ENCODE peak calls at places on chromosomes 13 and 19, in nine cellular contexts. Z is astrocyte of the hippocampus; K is C1 segment of cervical spinal cord; P is T-helper 17 cell; U is ecto neural progenitor cell; E is mesothelial cell of epicardium; R is activated T-cell treated with anti-CD3 and anti-CD28 coated beads, Interleukin-2, amount 50 U/mL, for 72 hours; L is activated naive CD8-positive, alpha-beta T cell treated with anti-CD3 and anti-CD28 coated beads for 36 hours; C is smooth muscle cell of the brain vasculature. Q is an unnamed sample.

GRCh38 chr13:103188688-103189326 is 122.6 kb upstream of the SLC10A2 start:
- DNase-seq in Z (peak), K (no peak), P (no peak), U (no peak), E (no peak), R (no peak), L (no peak), C (no peak), Q (peak)

GRCh38 chr13:30963794-30964193 is 31.3 kb downstream of the TEX26 start:
- DNase-seq in Z (no peak), K (no peak), P (no peak), U (no peak), E (no peak), R (no peak), L (no peak), C (no peak), Q (no peak)

GRCh38 chr19:57664269-57665127 is 4.2 kb upstream of the ZSCAN4 start:
- DNase-seq in Z (peak), K (no peak), P (no peak), U (peak), E (peak), R (peak), L (peak), C (peak), Q (peak)

GRCh38 chr19:41708481-41708880 is at the start of gene CEACAM5:
- DNase-seq in Z (no peak), K (no peak), P (no peak), U (no peak), E (no peak), R (no peak), L (no peak), C (no peak), Q (peak)

GRCh38 chr13:79108914-79109643 is 297.0 kb downstream of the RBM26 start:
- DNase-seq in Z (no peak), K (no peak), P (no peak), U (no peak), E (no peak), R (no peak), L (no peak), C (no peak), Q (peak)

GRCh38 chr19:39381910-39382611 is 8.8 kb downstream of the PAF1 start:
- DNase-seq in Z (no peak), K (no peak), P (no peak), U (no peak), E (no peak), R (no peak), L (no peak), C (no peak), Q (no peak)

GRCh38 chr13:63287926-63288325 is 1872.3 kb upstream of the PCDH20 start:
- DNase-seq in Z (no peak), K (no peak), P (no peak), U (no peak), E (no peak), R (no peak), L (no peak), C (no peak), Q (no peak)

GRCh38 chr19:6826281-6826920 is 53.9 kb downstream of the VAV1 start:
- DNase-seq in Z (no peak), K (no peak), P (no peak), U (no peak), E (no peak), R (no peak), L (no peak), C (no peak), Q (no peak)

GRCh38 chr13:21243045-21243842 is 66.8 kb downstream of the MRPL57 start:
- DNase-seq in Z (no peak), K (no peak), P (no peak), U (no peak), E (no peak), R (no peak), L (no peak), C (no peak), Q (no peak)

GRCh38 chr19:10961073-10961762 is 388 bp downstream of the SMARCA4 start:
- DNase-seq in Z (peak), K (no peak), P (no peak), U (peak), E (no peak), R (no peak), L (no peak), C (no peak), Q (no peak)

GRCh38 chr13:97385146-97385545 is 48.8 kb upstream of the RAP2A start:
- DNase-seq in Z (peak), K (no peak), P (no peak), U (no peak), E (no peak), R (no peak), L (no peak), C (no peak), Q (no peak)

GRCh38 chr13:100526299-100527030 is 62.1 kb downstream of the GGACT start:
- DNase-seq in Z (no peak), K (no peak), P (no peak), U (peak), E (no peak), R (no peak), L (no peak), C (no peak), Q (no peak)

GRCh38 chr19:6521718-6522646 is 8.8 kb upstream of the TNFSF9 start:
- DNase-seq in Z (no peak), K (no peak), P (no peak), U (no peak), E (no peak), R (peak), L (peak), C (no peak), Q (no peak)

GRCh38 chr13:80454245-80454644 is 113.3 kb upstream of the SPRY2 start:
- DNase-seq in Z (peak), K (no peak), P (no peak), U (no peak), E (no peak), R (no peak), L (no peak), C (no peak), Q (no peak)

GRCh38 chr13:74021507-74021906 is 112.7 kb downstream of the KLF12 start:
- DNase-seq in Z (no peak), K (no peak), P (no peak), U (no peak), E (no peak), R (no peak), L (no peak), C (no peak), Q (no peak)

GRCh38 chr13:99796175-99796819 is 175.3 kb downstream of the ZIC5 start:
- DNase-seq in Z (peak), K (no peak), P (no peak), U (peak), E (peak), R (peak), L (peak), C (peak), Q (no peak)

GRCh38 chr19:43606569-43607229 is 5.2 kb upstream of the SRRM5 start:
- DNase-seq in Z (no peak), K (no peak), P (no peak), U (no peak), E (no peak), R (no peak), L (no peak), C (no peak), Q (peak)

GRCh38 chr19:11322269-11323024 is 17.0 kb downstream of the RAB3D start:
- DNase-seq in Z (no peak), K (no peak), P (no peak), U (no peak), E (no peak), R (no peak), L (no peak), C (no peak), Q (no peak)

GRCh38 chr19:47028372-47028672 is 8.7 kb downstream of the NPAS1 start:
- DNase-seq in Z (no peak), K (no peak), P (no peak), U (no peak), E (no peak), R (no peak), L (no peak), C (no peak), Q (no peak)

GRCh38 chr13:36530050-36530789 is 97.9 kb downstream of the CCNA1 start:
- DNase-seq in Z (peak), K (no peak), P (no peak), U (peak), E (no peak), R (no peak), L (no peak), C (no peak), Q (no peak)

GRCh38 chr19:33629826-33630375 is 8.1 kb downstream of the CHST8 start:
- DNase-seq in Z (no peak), K (no peak), P (no peak), U (no peak), E (no peak), R (no peak), L (no peak), C (no peak), Q (no peak)

GRCh38 chr19:28521169-28521568 is 691.8 kb downstream of the UQCRFS1 start:
- DNase-seq in Z (no peak), K (no peak), P (no peak), U (no peak), E (no peak), R (no peak), L (no peak), C (no peak), Q (no peak)

GRCh38 chr19:30402790-30403189 is 30.6 kb downstream of the ZNF536 start:
- DNase-seq in Z (no peak), K (no peak), P (no peak), U (peak), E (no peak), R (no peak), L (no peak), C (no peak), Q (no peak)

GRCh38 chr13:80881495-80882482 is 540.9 kb upstream of the SPRY2 start:
- DNase-seq in Z (no peak), K (no peak), P (no peak), U (no peak), E (no peak), R (no peak), L (no peak), C (no peak), Q (no peak)

GRCh38 chr13:110680852-110681251 is 25.1 kb downstream of the CARS2 start:
- DNase-seq in Z (peak), K (no peak), P (no peak), U (no peak), E (no peak), R (peak), L (no peak), C (no peak), Q (no peak)

GRCh38 chr13:23339225-23339624 is 94.3 kb downstream of the SACS start:
- DNase-seq in Z (no peak), K (no peak), P (no peak), U (no peak), E (no peak), R (no peak), L (no peak), C (no peak), Q (no peak)

GRCh38 chr19:53328967-53329366 is 4.6 kb upstream of the ZNF845 start:
- DNase-seq in Z (peak), K (no peak), P (no peak), U (no peak), E (no peak), R (peak), L (peak), C (no peak), Q (no peak)

GRCh38 chr19:50357178-50358100 is 8.0 kb downstream of the NAPSA start:
- DNase-seq in Z (peak), K (peak), P (peak), U (peak), E (peak), R (peak), L (peak), C (peak), Q (peak)

GRCh38 chr19:35223084-35223790 is 5.3 kb downstream of the FAM187B start:
- DNase-seq in Z (no peak), K (no peak), P (no peak), U (no peak), E (no peak), R (no peak), L (no peak), C (no peak), Q (no peak)

GRCh38 chr19:28489126-28489660 is 723.8 kb downstream of the UQCRFS1 start:
- DNase-seq in Z (no peak), K (no peak), P (no peak), U (no peak), E (no peak), R (no peak), L (no peak), C (no peak), Q (no peak)

GRCh38 chr19:39890755-39891551 is 43.5 kb downstream of the FCGBP start:
- DNase-seq in Z (no peak), K (no peak), P (no peak), U (no peak), E (no peak), R (no peak), L (no peak), C (no peak), Q (no peak)

GRCh38 chr19:5436101-5436947 is 18.9 kb upstream of the ZNRF4 start:
- DNase-seq in Z (peak), K (no peak), P (no peak), U (peak), E (peak), R (no peak), L (no peak), C (no peak), Q (peak)